ENCODE peak calls at places on chromosomes 6 and 20, in six cellular contexts. W, I, P, F, Y and N are unnamed samples.

GRCh38 chr6:161271343-161272019 is 2.4 kb downstream of the AGPAT4 start:
- DNase-seq in W (no peak), I (no peak), P (no peak), F (no peak), Y (no peak), N (no peak)

GRCh38 chr20:37651932-37652331 is 41.9 kb upstream of the CTNNBL1 start:
- DNase-seq in W (peak), I (no peak), P (peak), F (no peak), Y (no peak), N (peak)

GRCh38 chr6:107030151-107030550 is 2.2 kb downstream of the MTRES1 start:
- DNase-seq in W (no peak), I (no peak), P (no peak), F (no peak), Y (no peak), N (no peak)

GRCh38 chr6:143928853-143929252 is 64.6 kb downstream of the ZC2HC1B start:
- DNase-seq in W (no peak), I (no peak), P (no peak), F (no peak), Y (no peak), N (no peak)

GRCh38 chr20:24998631-24999445 is 6.3 kb upstream of the APMAP start:
- DNase-seq in W (no peak), I (no peak), P (no peak), F (no peak), Y (no peak), N (no peak)

GRCh38 chr6:1604347-1604990 is 5.2 kb upstream of the FOXC1 start:
- DNase-seq in W (peak), I (peak), P (peak), F (peak), Y (no peak), N (peak)

GRCh38 chr6:111113731-111114438 is 26.6 kb downstream of the SLC16A10 start:
- DNase-seq in W (no peak), I (no peak), P (peak), F (no peak), Y (no peak), N (no peak)

GRCh38 chr6:112879920-112880413 is 532.8 kb downstream of the RFPL4B start:
- DNase-seq in W (peak), I (no peak), P (peak), F (no peak), Y (peak), N (no peak)

GRCh38 chr20:35773154-35773751 is 1.4 kb downstream of the PHF20 start:
- DNase-seq in W (no peak), I (no peak), P (peak), F (no peak), Y (no peak), N (no peak)